ENCODE peak calls at places on chromosomes 12 and 14, in five cellular contexts. One of them, this sample, is unnamed. For H3K4me1 and H3K9me3, the result is how much of the 10 kb centered on the place peaks cover.

GRCh38 chr14:69399750-69400149 is 1.3 kb downstream of the SLC39A9 start:
- DNase-seq in endodermal cell: no peak
- DNase-seq in IMR-90: no peak
- DNase-seq in cardiac muscle cell: no peak
- DNase-seq in right lobe of liver: no peak
- DNase-seq in this sample: peak

GRCh38 chr12:64608901-64609542 is 1.3 kb upstream of the RASSF3 start:
- DNase-seq in right lobe of liver: peak
- DNase-seq in cardiac muscle cell: peak
- DNase-seq in endodermal cell: peak
- DNase-seq in IMR-90: peak
- DNase-seq in this sample: peak

GRCh38 chr12:70739741-70740140 is 102.5 kb upstream of the PTPRB start:
- DNase-seq in cardiac muscle cell: no peak
- DNase-seq in endodermal cell: no peak
- DNase-seq in right lobe of liver: no peak
- DNase-seq in IMR-90: no peak
- DNase-seq in this sample: no peak

GRCh38 chr12:26130728-26131127 is 5.9 kb upstream of the BHLHE41 start:
- DNase-seq in endodermal cell: no peak
- DNase-seq in right lobe of liver: no peak
- DNase-seq in cardiac muscle cell: no peak
- DNase-seq in IMR-90: no peak
- DNase-seq in this sample: no peak

GRCh38 chr12:69352904-69353303 is 4.7 kb downstream of the LYZ start:
- DNase-seq in right lobe of liver: no peak
- DNase-seq in endodermal cell: no peak
- DNase-seq in cardiac muscle cell: no peak
- DNase-seq in IMR-90: no peak
- DNase-seq in this sample: no peak

GRCh38 chr12:83042441-83043215 is 355.9 kb downstream of the TMTC2 start:
- DNase-seq in endodermal cell: peak
- DNase-seq in right lobe of liver: no peak
- DNase-seq in cardiac muscle cell: peak
- DNase-seq in IMR-90: no peak
- DNase-seq in this sample: no peak

GRCh38 chr14:46951103-46951502 is 299.5 kb upstream of the RPL10L start:
- DNase-seq in IMR-90: no peak
- DNase-seq in right lobe of liver: no peak
- DNase-seq in endodermal cell: no peak
- DNase-seq in cardiac muscle cell: no peak
- DNase-seq in this sample: no peak

GRCh38 chr14:91405241-91405721 is 12.3 kb downstream of the CCDC88C start:
- DNase-seq in endodermal cell: no peak
- DNase-seq in IMR-90: no peak
- DNase-seq in cardiac muscle cell: no peak
- DNase-seq in right lobe of liver: no peak
- DNase-seq in this sample: no peak

GRCh38 chr12:43893670-43894069 is 57.8 kb downstream of the TMEM117 start:
- DNase-seq in right lobe of liver: no peak
- DNase-seq in endodermal cell: no peak
- DNase-seq in IMR-90: peak
- DNase-seq in cardiac muscle cell: no peak
- DNase-seq in this sample: no peak

GRCh38 chr12:88644946-88645702 is 64.9 kb upstream of the KITLG start:
- DNase-seq in cardiac muscle cell: no peak
- DNase-seq in IMR-90: no peak
- DNase-seq in right lobe of liver: no peak
- DNase-seq in endodermal cell: no peak
- DNase-seq in this sample: no peak

GRCh38 chr12:91778938-91779400 is 366.7 kb downstream of the BTG1 start:
- DNase-seq in IMR-90: peak
- DNase-seq in right lobe of liver: no peak
- DNase-seq in endodermal cell: no peak
- DNase-seq in cardiac muscle cell: peak
- DNase-seq in this sample: peak

GRCh38 chr12:72448089-72448488 is 175.9 kb downstream of the TRHDE start:
- DNase-seq in endodermal cell: no peak
- DNase-seq in cardiac muscle cell: no peak
- DNase-seq in right lobe of liver: no peak
- DNase-seq in IMR-90: peak
- DNase-seq in this sample: no peak

GRCh38 chr12:101299931-101300330 is 20.0 kb downstream of the UTP20 start:
- DNase-seq in endodermal cell: no peak
- DNase-seq in cardiac muscle cell: no peak
- DNase-seq in IMR-90: peak
- DNase-seq in right lobe of liver: no peak
- DNase-seq in this sample: no peak

GRCh38 chr14:31855262-31855661 is 221.8 kb upstream of the ARHGAP5 start:
- DNase-seq in cardiac muscle cell: no peak
- DNase-seq in endodermal cell: no peak
- DNase-seq in IMR-90: no peak
- DNase-seq in right lobe of liver: no peak
- DNase-seq in this sample: no peak

GRCh38 chr12:26319511-26319910 is 124.1 kb downstream of the SSPN start:
- DNase-seq in right lobe of liver: no peak
- DNase-seq in cardiac muscle cell: peak
- DNase-seq in IMR-90: peak
- DNase-seq in endodermal cell: no peak
- DNase-seq in this sample: no peak

GRCh38 chr12:110995016-110995415 is 74.6 kb upstream of the MYL2 start:
- DNase-seq in endodermal cell: no peak
- DNase-seq in IMR-90: no peak
- DNase-seq in cardiac muscle cell: no peak
- DNase-seq in right lobe of liver: no peak
- DNase-seq in this sample: no peak

GRCh38 chr12:55717397-55718007 is 1.7 kb downstream of the BLOC1S1 start:
- DNase-seq in IMR-90: peak
- DNase-seq in right lobe of liver: no peak
- DNase-seq in endodermal cell: no peak
- DNase-seq in cardiac muscle cell: no peak
- DNase-seq in this sample: peak

GRCh38 chr14:100628225-100628624 is 41.0 kb upstream of the BEGAIN start:
- DNase-seq in right lobe of liver: no peak
- DNase-seq in cardiac muscle cell: no peak
- DNase-seq in endodermal cell: no peak
- DNase-seq in IMR-90: no peak
- DNase-seq in this sample: no peak

GRCh38 chr14:47710581-47710980 is 35.2 kb upstream of the MDGA2 start:
- DNase-seq in endodermal cell: no peak
- DNase-seq in right lobe of liver: no peak
- DNase-seq in IMR-90: no peak
- DNase-seq in cardiac muscle cell: no peak
- DNase-seq in this sample: no peak

GRCh38 chr12:85155791-85156190 is 119.6 kb downstream of the LRRIQ1 start:
- DNase-seq in cardiac muscle cell: peak
- DNase-seq in IMR-90: no peak
- DNase-seq in right lobe of liver: no peak
- DNase-seq in endodermal cell: no peak
- DNase-seq in this sample: no peak

GRCh38 chr14:81221579-81222102 is 882 bp upstream of the GTF2A1 start:
- DNase-seq in cardiac muscle cell: peak
- DNase-seq in endodermal cell: no peak
- DNase-seq in right lobe of liver: no peak
- DNase-seq in IMR-90: peak
- DNase-seq in this sample: no peak

GRCh38 chr12:50764116-50764860 is 387 bp downstream of the ATF1 start:
- DNase-seq in cardiac muscle cell: peak
- DNase-seq in IMR-90: peak
- DNase-seq in endodermal cell: peak
- DNase-seq in right lobe of liver: peak
- DNase-seq in this sample: no peak

GRCh38 chr12:13864081-13864673 is 117.2 kb downstream of the GRIN2B start:
- DNase-seq in right lobe of liver: peak
- DNase-seq in cardiac muscle cell: peak
- DNase-seq in endodermal cell: peak
- DNase-seq in IMR-90: peak
- DNase-seq in this sample: peak

GRCh38 chr12:41510470-41510869 is 322.4 kb downstream of the PDZRN4 start:
- DNase-seq in right lobe of liver: no peak
- DNase-seq in cardiac muscle cell: no peak
- DNase-seq in endodermal cell: no peak
- DNase-seq in IMR-90: no peak
- DNase-seq in this sample: peak

GRCh38 chr14:73717998-73718741 is 4.0 kb upstream of the PNMA1 start:
- DNase-seq in cardiac muscle cell: no peak
- DNase-seq in right lobe of liver: no peak
- DNase-seq in IMR-90: peak
- DNase-seq in endodermal cell: peak
- DNase-seq in this sample: no peak
- H3K4me1 ChIP-seq in cardiac muscle cell: under half
- H3K4me1 ChIP-seq in right lobe of liver: under half
- H3K4me1 ChIP-seq in IMR-90: under half
- H3K4me1 ChIP-seq in endodermal cell: under half
- H3K4me1 ChIP-seq in this sample: under half

GRCh38 chr14:54709867-54710266 is 142.9 kb downstream of the SAMD4A start:
- DNase-seq in endodermal cell: no peak
- DNase-seq in IMR-90: no peak
- DNase-seq in right lobe of liver: no peak
- DNase-seq in cardiac muscle cell: no peak
- DNase-seq in this sample: no peak

GRCh38 chr14:54713364-54713763 is 146.4 kb downstream of the SAMD4A start:
- DNase-seq in right lobe of liver: no peak
- DNase-seq in endodermal cell: no peak
- DNase-seq in cardiac muscle cell: peak
- DNase-seq in IMR-90: peak
- DNase-seq in this sample: no peak

GRCh38 chr14:54711812-54712211 is 144.9 kb downstream of the SAMD4A start:
- DNase-seq in cardiac muscle cell: no peak
- DNase-seq in IMR-90: no peak
- DNase-seq in right lobe of liver: no peak
- DNase-seq in endodermal cell: no peak
- DNase-seq in this sample: no peak

GRCh38 chr14:54711312-54711711 is 144.4 kb downstream of the SAMD4A start:
- DNase-seq in right lobe of liver: no peak
- DNase-seq in endodermal cell: no peak
- DNase-seq in cardiac muscle cell: no peak
- DNase-seq in IMR-90: no peak
- DNase-seq in this sample: no peak

DNA sequence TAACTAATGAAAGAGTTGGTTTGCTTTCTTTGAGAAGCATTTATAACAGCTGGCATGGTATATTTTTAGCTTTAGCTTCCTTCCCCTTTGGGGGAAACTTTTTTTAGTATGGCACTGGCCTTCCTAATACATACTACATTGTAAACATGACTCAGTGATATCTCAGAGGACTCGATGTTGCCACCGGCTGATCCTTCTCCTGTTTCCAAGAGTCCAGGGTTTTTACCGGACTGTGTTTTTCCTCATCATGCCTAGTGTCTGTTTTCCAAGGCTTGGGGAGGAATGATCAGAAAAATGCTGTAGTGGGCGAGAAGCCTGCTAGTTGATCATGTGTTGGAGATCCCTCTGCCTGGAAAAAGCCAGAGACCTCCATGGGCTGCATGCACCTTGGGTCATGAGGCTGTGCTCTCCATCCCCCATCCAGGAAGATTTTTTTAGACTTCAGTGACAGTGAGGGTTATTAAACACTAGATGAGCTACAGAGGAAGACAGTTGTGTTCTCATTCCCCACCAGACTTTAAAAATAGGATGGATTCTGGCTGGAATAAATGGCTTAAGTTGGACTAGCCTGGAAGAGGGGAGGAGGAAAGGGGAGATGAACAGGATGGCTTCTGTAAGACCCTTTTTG is 145.6 kb downstream of the SAMD4A start:
- DNase-seq in endodermal cell: no peak
- DNase-seq in cardiac muscle cell: peak
- DNase-seq in IMR-90: peak
- DNase-seq in right lobe of liver: no peak
- DNase-seq in this sample: no peak
- H3K4me3 ChIP-seq in endodermal cell: no peak
- H3K4me3 ChIP-seq in cardiac muscle cell: no peak
- H3K4me3 ChIP-seq in IMR-90: no peak
- H3K4me3 ChIP-seq in right lobe of liver: no peak
- H3K4me3 ChIP-seq in this sample: no peak

GRCh38 chr12:94677778-94678177 is 27.4 kb upstream of the TMCC3 start:
- DNase-seq in IMR-90: no peak
- DNase-seq in endodermal cell: peak
- DNase-seq in cardiac muscle cell: no peak
- DNase-seq in right lobe of liver: no peak
- DNase-seq in this sample: no peak
- H3K9me3 ChIP-seq in IMR-90: under half
- H3K9me3 ChIP-seq in endodermal cell: under half
- H3K9me3 ChIP-seq in cardiac muscle cell: under half
- H3K9me3 ChIP-seq in right lobe of liver: under half
- H3K9me3 ChIP-seq in this sample: under half

DNA sequence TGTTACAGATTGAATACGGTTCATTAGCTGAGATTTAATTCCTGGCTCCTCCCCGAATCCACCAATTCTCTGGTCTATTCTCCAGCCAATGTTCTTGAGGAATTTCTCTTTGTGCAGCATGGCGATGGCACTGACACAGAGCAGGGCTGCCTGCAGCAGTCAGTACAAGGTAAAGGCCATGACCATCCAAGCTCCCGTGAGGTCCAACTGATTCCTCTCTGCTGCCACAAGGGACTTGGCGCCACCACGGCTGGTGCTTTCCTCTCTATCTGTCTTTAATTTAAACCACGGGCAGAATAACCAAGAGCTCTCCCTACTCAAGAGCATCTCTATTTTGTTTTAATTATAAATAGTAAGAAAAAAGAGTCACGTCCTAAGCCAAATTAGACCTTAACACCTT is 12.2 kb downstream of the TMEM116 start:
- DNase-seq in cardiac muscle cell: no peak
- DNase-seq in right lobe of liver: no peak
- DNase-seq in endodermal cell: no peak
- DNase-seq in IMR-90: no peak
- DNase-seq in this sample: no peak
- H3K4me1 ChIP-seq in cardiac muscle cell: under half
- H3K4me1 ChIP-seq in right lobe of liver: under half
- H3K4me1 ChIP-seq in endodermal cell: under half
- H3K4me1 ChIP-seq in IMR-90: under half
- H3K4me1 ChIP-seq in this sample: under half

GRCh38 chr12:77965790-77966189 is 135.1 kb downstream of the NAV3 start:
- DNase-seq in right lobe of liver: no peak
- DNase-seq in IMR-90: peak
- DNase-seq in cardiac muscle cell: peak
- DNase-seq in endodermal cell: no peak
- DNase-seq in this sample: no peak
- H3K4me3 ChIP-seq in right lobe of liver: no peak
- H3K4me3 ChIP-seq in IMR-90: peak
- H3K4me3 ChIP-seq in cardiac muscle cell: no peak
- H3K4me3 ChIP-seq in endodermal cell: no peak
- H3K4me3 ChIP-seq in this sample: no peak

GRCh38 chr14:104353221-104353920 is 215.0 kb downstream of the KIF26A start:
- DNase-seq in IMR-90: no peak
- DNase-seq in endodermal cell: peak
- DNase-seq in cardiac muscle cell: no peak
- DNase-seq in right lobe of liver: peak
- DNase-seq in this sample: no peak
- H3K9me3 ChIP-seq in IMR-90: under half
- H3K9me3 ChIP-seq in endodermal cell: under half
- H3K9me3 ChIP-seq in cardiac muscle cell: under half
- H3K9me3 ChIP-seq in right lobe of liver: under half
- H3K9me3 ChIP-seq in this sample: under half